ENCODE peak calls at places on chromosomes 5 and 9, in seven cellular contexts. D is endothelial cell, X is fibroblast of lung, M is astrocyte of the hippocampus, J is gastrocnemius medialis, B is Caki2, K is HFFc6. W is an unnamed sample.

GRCh38 chr5:60368100-60368499 is 331.9 kb downstream of the DEPDC1B start:
- DNase-seq in D (no peak), J (no peak), X (no peak), M (no peak), K (no peak), B (no peak), W (no peak)

GRCh38 chr5:157475432-157475831 is 15.4 kb downstream of the NIPAL4 start:
- DNase-seq in M (no peak), K (no peak), B (no peak), D (no peak), J (no peak), X (no peak), W (no peak)

GRCh38 chr5:144026286-144026685 is 144.2 kb downstream of the YIPF5 start:
- DNase-seq in X (no peak), K (no peak), B (no peak), J (no peak), M (no peak), D (no peak), W (no peak)

GRCh38 chr9:91659529-91660294 is 236.1 kb upstream of the NFIL3 start:
- DNase-seq in K (peak), J (no peak), B (no peak), M (peak), X (peak), D (peak), W (peak)

GRCh38 chr5:81506900-81507588 is 113.1 kb upstream of the ACOT12 start:
- DNase-seq in J (peak), D (peak), X (peak), B (peak), M (peak), K (peak), W (peak)

GRCh38 chr9:34541540-34541939 is 18.8 kb upstream of the ENHO start:
- DNase-seq in B (no peak), K (no peak), J (no peak), X (no peak), D (no peak), M (no peak), W (no peak)

GRCh38 chr9:128034821-128035764 is 32.0 kb downstream of the NAIF1 start:
- DNase-seq in B (peak), J (peak), X (peak), M (peak), K (peak), D (peak), W (peak)

GRCh38 chr5:53191766-53192165 is 82.2 kb upstream of the MOCS2 start:
- DNase-seq in M (no peak), J (no peak), B (no peak), X (peak), K (no peak), D (no peak), W (no peak)

GRCh38 chr9:136703231-136703870 is 9.0 kb upstream of the DIPK1B start:
- DNase-seq in K (no peak), X (no peak), B (no peak), M (no peak), D (no peak), J (no peak), W (no peak)

GRCh38 chr9:93096131-93096802 is at the start of gene CARD19:
- DNase-seq in B (no peak), X (peak), D (no peak), J (peak), K (no peak), M (peak), W (no peak)

GRCh38 chr9:1604942-1605560 is 410.1 kb upstream of the SMARCA2 start:
- DNase-seq in B (no peak), X (peak), K (no peak), M (peak), J (no peak), D (peak), W (peak)

GRCh38 chr5:1392801-1393565 is 48.1 kb upstream of the CLPTM1L start:
- DNase-seq in X (no peak), K (no peak), J (no peak), B (no peak), M (no peak), D (no peak), W (no peak)

GRCh38 chr9:134252084-134252830 is 74.0 kb upstream of the RXRA start:
- DNase-seq in D (no peak), J (peak), X (no peak), B (no peak), M (no peak), K (no peak), W (no peak)

GRCh38 chr9:3475300-3476020 is 50.3 kb downstream of the RFX3 start:
- DNase-seq in M (no peak), K (no peak), J (no peak), B (no peak), D (no peak), X (no peak), W (no peak)

GRCh38 chr9:135249711-135250110 is 162.2 kb downstream of the OLFM1 start:
- DNase-seq in M (no peak), X (no peak), J (no peak), K (no peak), D (no peak), B (no peak), W (no peak)

GRCh38 chr9:136712690-136713554 is 550 bp downstream of the DIPK1B start:
- DNase-seq in K (no peak), X (no peak), B (no peak), D (no peak), J (no peak), M (no peak), W (no peak)

GRCh38 chr9:70229579-70229978 is 29.2 kb upstream of the SMC5 start:
- DNase-seq in B (no peak), X (peak), K (peak), J (no peak), M (peak), D (no peak), W (no peak)

GRCh38 chr5:164359260-164359930 is 854.0 kb downstream of the MAT2B start:
- DNase-seq in J (no peak), B (no peak), K (no peak), D (no peak), M (no peak), X (no peak), W (no peak)

GRCh38 chr9:93100265-93100636 is 4.2 kb downstream of the CARD19 start:
- DNase-seq in D (no peak), X (no peak), J (peak), B (no peak), M (no peak), K (no peak), W (no peak)

GRCh38 chr9:114501786-114502682 is 3.2 kb downstream of the WHRN start:
- DNase-seq in X (peak), K (peak), M (peak), B (peak), J (no peak), D (no peak), W (peak)

GRCh38 chr5:79560774-79561524 is 47.0 kb upstream of the HOMER1 start:
- DNase-seq in M (peak), K (peak), J (no peak), B (peak), X (peak), D (no peak), W (peak)

W was measured in kidney glomerular epithelial cell.